ENCODE peak calls at places on chromosomes 16 and 17, in four cellular contexts. D, Z, K and H are unnamed samples.

GRCh38 chr17:29051731-29052130 is 8.8 kb downstream of the PIPOX start:
- DNase-seq in D (no peak), Z (no peak), K (no peak), H (no peak)

GRCh38 chr16:58444265-58444664 is 52.0 kb downstream of the GINS3 start:
- DNase-seq in D (no peak), Z (no peak), K (no peak), H (no peak)

GRCh38 chr17:2937331-2938003 is 125.9 kb downstream of the OR1D5 start:
- DNase-seq in D (no peak), Z (no peak), K (no peak), H (no peak)

GRCh38 chr17:9104370-9105041 is 83.2 kb downstream of the NTN1 start:
- DNase-seq in D (no peak), Z (no peak), K (no peak), H (no peak)

GRCh38 chr17:20995164-20995872 is 47.5 kb downstream of the USP22 start:
- DNase-seq in D (no peak), Z (no peak), K (no peak), H (no peak)

GRCh38 chr17:13362341-13363122 is 239.2 kb downstream of the HS3ST3A1 start:
- DNase-seq in D (no peak), Z (no peak), K (no peak), H (no peak)

GRCh38 chr17:62780951-62781350 is 27.2 kb downstream of the MARCHF10 start:
- DNase-seq in D (no peak), Z (no peak), K (no peak), H (no peak)

GRCh38 chr17:75778861-75779249 is 5.8 kb upstream of the UNK start:
- DNase-seq in D (no peak), Z (no peak), K (no peak), H (no peak)

GRCh38 chr16:3074860-3075545 is 9.6 kb downstream of the IL32 start:
- DNase-seq in D (no peak), Z (no peak), K (peak), H (no peak)

GRCh38 chr17:53316988-53317387 is 505.7 kb upstream of the KIF2B start:
- DNase-seq in D (no peak), Z (no peak), K (no peak), H (no peak)

GRCh38 chr17:40178660-40179059 is 1.4 kb downstream of the RAPGEFL1 start:
- DNase-seq in D (no peak), Z (no peak), K (no peak), H (no peak)

GRCh38 chr16:47873434-47873833 is 282.4 kb downstream of the ABCC12 start:
- DNase-seq in D (no peak), Z (no peak), K (no peak), H (no peak)